ENCODE peak calls at places on chromosomes 3 and 15, in four cellular contexts. One of them, this sample, is unnamed.

GRCh38 chr3:46122046-46122445 is 86.1 kb downstream of the CCR1 start:
- DNase-seq in CD8-positive, alpha-beta T cell: no peak
- DNase-seq in foreskin keratinocyte: no peak
- DNase-seq in PC-9: no peak
- DNase-seq in this sample: no peak

GRCh38 chr3:15315003-15315402 is 17.4 kb downstream of the SH3BP5 start:
- DNase-seq in CD8-positive, alpha-beta T cell: no peak
- DNase-seq in foreskin keratinocyte: no peak
- DNase-seq in PC-9: no peak
- DNase-seq in this sample: no peak

GRCh38 chr3:76723366-76723765 is 316.5 kb upstream of the ROBO2 start:
- DNase-seq in CD8-positive, alpha-beta T cell: no peak
- DNase-seq in foreskin keratinocyte: no peak
- DNase-seq in PC-9: no peak
- DNase-seq in this sample: no peak

GRCh38 chr15:40110866-40111550 is 2.3 kb upstream of the BMF start:
- DNase-seq in CD8-positive, alpha-beta T cell: no peak
- DNase-seq in foreskin keratinocyte: no peak
- DNase-seq in PC-9: no peak
- DNase-seq in this sample: no peak

GRCh38 chr3:195204360-195205166 is 66.4 kb downstream of the XXYLT1 start:
- DNase-seq in CD8-positive, alpha-beta T cell: no peak
- DNase-seq in foreskin keratinocyte: no peak
- DNase-seq in PC-9: no peak
- DNase-seq in this sample: no peak

GRCh38 chr15:82856397-82857170 is 47.2 kb downstream of the WHAMM start:
- DNase-seq in CD8-positive, alpha-beta T cell: no peak
- DNase-seq in foreskin keratinocyte: no peak
- DNase-seq in PC-9: no peak
- DNase-seq in this sample: no peak

GRCh38 chr3:133384331-133385027 is 15.4 kb upstream of the BFSP2 start:
- DNase-seq in CD8-positive, alpha-beta T cell: no peak
- DNase-seq in foreskin keratinocyte: peak; percentile 14
- DNase-seq in PC-9: no peak
- DNase-seq in this sample: peak; percentile 63

GRCh38 chr3:16873872-16874271 is 10.9 kb upstream of the PLCL2 start:
- DNase-seq in CD8-positive, alpha-beta T cell: no peak
- DNase-seq in foreskin keratinocyte: no peak
- DNase-seq in PC-9: no peak
- DNase-seq in this sample: no peak

GRCh38 chr15:83685864-83686263 is 31.9 kb downstream of the ADAMTSL3 start:
- DNase-seq in CD8-positive, alpha-beta T cell: no peak
- DNase-seq in foreskin keratinocyte: no peak
- DNase-seq in PC-9: no peak
- DNase-seq in this sample: no peak

GRCh38 chr3:177211503-177212277 is 14.4 kb upstream of the TBL1XR1 start:
- DNase-seq in CD8-positive, alpha-beta T cell: no peak
- DNase-seq in foreskin keratinocyte: no peak
- DNase-seq in PC-9: no peak
- DNase-seq in this sample: no peak

GRCh38 chr3:163785693-163786092 is 1292.6 kb downstream of the SI start:
- DNase-seq in CD8-positive, alpha-beta T cell: no peak
- DNase-seq in foreskin keratinocyte: no peak
- DNase-seq in PC-9: no peak
- DNase-seq in this sample: peak; percentile 8
- TF ChIP-seq CTCF in CD8-positive, alpha-beta T cell: no peak
- TF ChIP-seq CTCF in foreskin keratinocyte: no peak
- TF ChIP-seq CTCF in PC-9: peak; percentile 50
- TF ChIP-seq CTCF in this sample: peak; percentile 48

DNA sequence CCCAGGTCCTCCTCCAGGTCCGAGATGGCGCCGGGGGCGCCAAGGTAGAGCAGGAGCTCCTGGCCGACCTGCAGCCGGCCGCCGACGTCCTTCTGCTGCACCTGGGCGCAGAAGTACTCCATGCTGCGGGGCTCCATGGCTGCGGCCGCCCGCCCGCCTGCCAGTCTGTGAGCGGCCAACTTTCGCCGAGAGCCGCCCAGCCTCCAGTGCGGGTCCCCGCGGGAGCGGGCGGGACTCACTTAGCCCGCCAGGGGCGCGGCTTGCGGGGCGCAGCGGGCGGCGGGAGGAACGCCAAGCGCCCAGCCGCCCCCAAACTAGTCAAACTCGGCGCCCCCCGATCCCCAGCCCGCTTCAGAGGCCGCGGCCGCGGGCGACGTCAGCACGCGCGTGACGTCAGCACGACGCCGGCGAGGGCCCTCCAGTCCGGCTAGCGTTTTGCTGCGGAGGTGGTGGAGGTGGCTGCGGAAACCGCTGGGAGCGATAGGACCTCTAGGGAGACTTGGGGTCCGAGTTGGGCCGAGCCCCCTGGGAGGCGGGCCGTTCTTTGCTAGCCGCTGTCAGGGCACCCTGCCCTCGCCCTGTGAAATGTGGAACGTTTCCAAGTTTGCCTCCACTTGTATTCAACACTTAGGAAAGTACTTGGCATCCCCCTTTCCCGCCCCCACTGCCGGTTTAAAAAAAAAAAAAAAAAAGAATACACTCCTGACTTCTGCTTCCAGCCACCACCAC is at the start of gene CLASP2:
- DNase-seq in CD8-positive, alpha-beta T cell: peak; percentile 69
- DNase-seq in foreskin keratinocyte: peak; percentile 55
- DNase-seq in PC-9: peak; percentile 60
- DNase-seq in this sample: peak; percentile 78
- TF ChIP-seq CTCF in CD8-positive, alpha-beta T cell: no peak
- TF ChIP-seq CTCF in foreskin keratinocyte: peak; percentile 11
- TF ChIP-seq CTCF in PC-9: no peak
- TF ChIP-seq CTCF in this sample: peak; percentile 36

GRCh38 chr3:64218746-64219145 is 6.5 kb downstream of the PRICKLE2 start:
- DNase-seq in CD8-positive, alpha-beta T cell: no peak
- DNase-seq in foreskin keratinocyte: no peak
- DNase-seq in PC-9: no peak
- DNase-seq in this sample: no peak

GRCh38 chr3:64222501-64222900 is 2.8 kb downstream of the PRICKLE2 start:
- DNase-seq in CD8-positive, alpha-beta T cell: no peak
- DNase-seq in foreskin keratinocyte: no peak
- DNase-seq in PC-9: no peak
- DNase-seq in this sample: no peak

GRCh38 chr3:64223809-64224570 is 1.3 kb downstream of the PRICKLE2 start:
- DNase-seq in CD8-positive, alpha-beta T cell: no peak
- DNase-seq in foreskin keratinocyte: no peak
- DNase-seq in PC-9: no peak
- DNase-seq in this sample: no peak

GRCh38 chr3:64220161-64220560 is 5.1 kb downstream of the PRICKLE2 start:
- DNase-seq in CD8-positive, alpha-beta T cell: no peak
- DNase-seq in foreskin keratinocyte: no peak
- DNase-seq in PC-9: no peak
- DNase-seq in this sample: no peak

GRCh38 chr3:64221564-64222257 is 3.6 kb downstream of the PRICKLE2 start:
- DNase-seq in CD8-positive, alpha-beta T cell: no peak
- DNase-seq in foreskin keratinocyte: no peak
- DNase-seq in PC-9: no peak
- DNase-seq in this sample: no peak
- TF ChIP-seq CTCF in CD8-positive, alpha-beta T cell: no peak
- TF ChIP-seq CTCF in foreskin keratinocyte: peak; percentile 9
- TF ChIP-seq CTCF in PC-9: no peak
- TF ChIP-seq CTCF in this sample: no peak

DNA sequence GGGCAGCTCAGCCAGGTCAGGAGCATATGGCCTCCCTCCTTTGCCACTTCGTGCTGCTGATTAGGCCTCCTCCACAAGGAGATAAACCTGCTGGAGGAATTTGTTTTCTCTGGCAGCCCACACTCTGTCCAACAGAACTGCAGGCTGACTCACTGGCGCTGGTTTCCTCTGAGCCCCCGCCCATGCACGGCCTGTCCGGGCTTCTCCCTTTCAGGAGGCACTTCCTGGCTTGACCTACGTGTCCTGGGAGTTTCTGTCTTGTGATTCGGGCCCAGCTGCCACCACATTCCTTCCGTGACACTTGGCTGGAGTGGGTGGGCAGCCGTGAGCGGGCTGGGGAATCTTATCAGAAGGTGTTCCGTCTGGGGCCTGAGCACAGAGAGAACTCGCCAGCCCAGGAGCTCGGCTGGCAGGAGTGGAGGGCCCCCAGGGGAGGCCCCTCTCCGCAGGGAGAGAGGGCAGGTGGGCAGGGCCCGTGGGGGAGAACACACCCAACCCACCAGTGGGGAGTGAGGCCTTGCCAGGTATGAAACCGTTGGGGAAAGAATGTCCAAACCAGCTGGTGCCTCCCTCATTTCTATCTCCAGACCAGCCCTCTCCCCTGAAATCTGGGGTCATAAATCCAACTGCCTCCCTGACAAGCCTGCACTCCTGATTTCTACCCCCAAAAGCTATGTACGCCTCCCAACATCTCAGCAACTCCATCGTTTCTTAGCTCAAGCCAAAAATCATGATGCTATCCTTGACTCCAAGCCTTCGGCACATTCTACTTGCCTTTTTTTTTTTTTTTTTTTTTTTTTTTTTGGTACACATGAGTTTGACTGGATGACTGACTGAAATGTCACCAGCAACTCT is 110.6 kb upstream of the MEF2A start:
- DNase-seq in CD8-positive, alpha-beta T cell: no peak
- DNase-seq in foreskin keratinocyte: peak; percentile 84
- DNase-seq in PC-9: peak; percentile 86
- DNase-seq in this sample: no peak
- TF ChIP-seq CTCF in CD8-positive, alpha-beta T cell: no peak
- TF ChIP-seq CTCF in foreskin keratinocyte: peak; percentile 20
- TF ChIP-seq CTCF in PC-9: no peak
- TF ChIP-seq CTCF in this sample: no peak

DNA sequence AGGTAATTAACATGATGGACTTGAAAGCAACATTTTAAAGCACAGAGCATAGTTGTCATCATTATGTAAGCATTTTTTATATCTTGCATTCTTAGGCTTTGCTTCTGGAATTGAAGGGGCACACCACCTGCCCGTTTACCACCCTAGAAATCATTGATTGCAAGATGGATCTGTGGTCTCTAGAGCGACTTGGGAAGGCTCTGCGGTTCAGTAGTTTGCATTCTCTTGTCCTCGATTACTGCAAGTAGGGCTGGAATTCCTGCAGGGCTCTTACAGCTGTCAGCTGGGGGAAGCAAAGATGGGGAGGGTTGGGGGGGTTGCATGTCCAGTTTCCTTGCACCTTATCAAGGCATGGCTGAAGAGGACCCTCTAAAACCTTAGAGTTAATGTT is 56.7 kb upstream of the RNF7 start:
- DNase-seq in CD8-positive, alpha-beta T cell: no peak
- DNase-seq in foreskin keratinocyte: no peak
- DNase-seq in PC-9: no peak
- DNase-seq in this sample: no peak
- TF ChIP-seq CTCF in CD8-positive, alpha-beta T cell: no peak
- TF ChIP-seq CTCF in foreskin keratinocyte: no peak
- TF ChIP-seq CTCF in PC-9: no peak
- TF ChIP-seq CTCF in this sample: no peak

DNA sequence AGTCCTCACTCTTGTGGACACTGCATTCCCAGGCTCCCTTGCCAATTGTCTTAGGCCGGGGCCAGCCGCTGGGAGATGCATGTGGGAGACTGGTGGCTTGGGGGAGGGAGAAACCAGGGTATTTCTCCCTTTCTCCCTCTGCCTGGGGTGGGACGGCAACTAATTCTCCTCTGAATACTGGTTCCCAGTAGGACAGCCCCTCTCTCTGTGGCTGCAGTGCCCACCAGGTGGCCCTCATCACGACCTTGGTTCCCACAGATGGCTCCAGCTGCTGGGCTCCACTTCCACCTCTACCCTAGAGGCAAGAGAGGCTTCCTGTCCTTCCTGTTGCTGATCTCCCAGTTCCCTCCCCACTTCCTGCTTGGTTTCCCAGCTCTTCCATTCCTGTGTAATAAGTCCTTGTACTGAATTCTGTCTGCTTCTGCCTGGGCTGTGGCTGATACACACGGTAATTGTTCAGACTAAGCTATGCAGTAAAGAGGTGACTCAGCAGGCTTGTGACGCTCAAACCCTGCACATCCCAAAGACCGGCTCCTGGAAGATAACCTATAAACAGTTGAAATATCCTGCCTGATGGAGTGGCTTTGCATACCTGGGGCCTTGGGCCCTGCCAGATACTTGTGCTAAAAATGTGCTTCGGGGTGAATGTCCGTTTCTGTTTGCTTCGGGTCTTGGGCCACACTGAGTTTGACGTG is 20.4 kb upstream of the COPG1 start:
- DNase-seq in CD8-positive, alpha-beta T cell: no peak
- DNase-seq in foreskin keratinocyte: peak; percentile 84
- DNase-seq in PC-9: peak; percentile 85
- DNase-seq in this sample: no peak
- TF ChIP-seq CTCF in CD8-positive, alpha-beta T cell: no peak
- TF ChIP-seq CTCF in foreskin keratinocyte: no peak
- TF ChIP-seq CTCF in PC-9: no peak
- TF ChIP-seq CTCF in this sample: no peak

This sample was measured in neural crest cell.